ENCODE peak calls at places on chromosomes 12 and 14, in ten cellular contexts. One of them, this sample, is unnamed. For H3K4me1, the result is how much of the 10 kb centered on the place peaks cover.

GRCh38 chr14:27587103-27587502 is 989.3 kb upstream of the NOVA1 start:
- DNase-seq in osteoblast: no peak
- DNase-seq in RWPE2: no peak
- DNase-seq in mucosa of descending colon: no peak
- DNase-seq in left ventricle myocardium inferior: no peak
- DNase-seq in IMR-90: no peak
- DNase-seq in lung: no peak
- DNase-seq in HCT116: no peak
- DNase-seq in heart right ventricle: no peak
- DNase-seq in A549: no peak
- DNase-seq in this sample: no peak

GRCh38 chr12:67649165-67650126 is 901 bp downstream of the DYRK2 start:
- DNase-seq in osteoblast: peak
- DNase-seq in RWPE2: no peak
- DNase-seq in mucosa of descending colon: peak
- DNase-seq in left ventricle myocardium inferior: peak
- DNase-seq in IMR-90: no peak
- DNase-seq in lung: no peak
- DNase-seq in HCT116: no peak
- DNase-seq in heart right ventricle: peak
- DNase-seq in A549: no peak
- DNase-seq in this sample: peak

GRCh38 chr12:91361864-91362263 is 179.2 kb upstream of the DCN start:
- DNase-seq in osteoblast: no peak
- DNase-seq in RWPE2: no peak
- DNase-seq in mucosa of descending colon: no peak
- DNase-seq in left ventricle myocardium inferior: no peak
- DNase-seq in IMR-90: peak
- DNase-seq in lung: no peak
- DNase-seq in HCT116: peak
- DNase-seq in heart right ventricle: no peak
- DNase-seq in A549: peak
- DNase-seq in this sample: no peak

GRCh38 chr14:21192875-21193535 is 37.1 kb upstream of the OR5AU1 start:
- DNase-seq in osteoblast: no peak
- DNase-seq in RWPE2: no peak
- DNase-seq in mucosa of descending colon: no peak
- DNase-seq in left ventricle myocardium inferior: no peak
- DNase-seq in IMR-90: peak
- DNase-seq in lung: no peak
- DNase-seq in HCT116: no peak
- DNase-seq in heart right ventricle: no peak
- DNase-seq in A549: no peak
- DNase-seq in this sample: no peak

GRCh38 chr12:92085040-92085439 is 60.6 kb downstream of the BTG1 start:
- DNase-seq in osteoblast: no peak
- DNase-seq in RWPE2: no peak
- DNase-seq in mucosa of descending colon: no peak
- DNase-seq in left ventricle myocardium inferior: no peak
- DNase-seq in IMR-90: peak
- DNase-seq in lung: no peak
- DNase-seq in HCT116: no peak
- DNase-seq in heart right ventricle: no peak
- DNase-seq in A549: no peak
- DNase-seq in this sample: no peak

GRCh38 chr12:120754792-120755191 is 29.2 kb downstream of the ACADS start:
- DNase-seq in osteoblast: no peak
- DNase-seq in RWPE2: no peak
- DNase-seq in mucosa of descending colon: no peak
- DNase-seq in left ventricle myocardium inferior: no peak
- DNase-seq in IMR-90: no peak
- DNase-seq in lung: no peak
- DNase-seq in HCT116: no peak
- DNase-seq in heart right ventricle: no peak
- DNase-seq in A549: no peak
- DNase-seq in this sample: no peak

GRCh38 chr12:91858186-91858585 is 287.5 kb downstream of the BTG1 start:
- DNase-seq in osteoblast: no peak
- DNase-seq in RWPE2: no peak
- DNase-seq in mucosa of descending colon: no peak
- DNase-seq in left ventricle myocardium inferior: no peak
- DNase-seq in IMR-90: no peak
- DNase-seq in lung: no peak
- DNase-seq in HCT116: no peak
- DNase-seq in heart right ventricle: no peak
- DNase-seq in A549: no peak
- DNase-seq in this sample: no peak

GRCh38 chr14:95008445-95009217 is 148.7 kb downstream of the DICER1 start:
- DNase-seq in osteoblast: no peak
- DNase-seq in RWPE2: no peak
- DNase-seq in mucosa of descending colon: no peak
- DNase-seq in left ventricle myocardium inferior: no peak
- DNase-seq in IMR-90: no peak
- DNase-seq in lung: no peak
- DNase-seq in HCT116: no peak
- DNase-seq in heart right ventricle: peak
- DNase-seq in A549: no peak
- DNase-seq in this sample: no peak

GRCh38 chr12:91377456-91377855 is 194.8 kb upstream of the DCN start:
- DNase-seq in osteoblast: no peak
- DNase-seq in RWPE2: no peak
- DNase-seq in mucosa of descending colon: no peak
- DNase-seq in left ventricle myocardium inferior: no peak
- DNase-seq in IMR-90: no peak
- DNase-seq in lung: no peak
- DNase-seq in HCT116: no peak
- DNase-seq in heart right ventricle: no peak
- DNase-seq in A549: no peak
- DNase-seq in this sample: no peak

GRCh38 chr14:102813691-102814090 is 36.4 kb downstream of the TRAF3 start:
- DNase-seq in osteoblast: no peak
- DNase-seq in RWPE2: no peak
- DNase-seq in mucosa of descending colon: no peak
- DNase-seq in left ventricle myocardium inferior: no peak
- DNase-seq in IMR-90: no peak
- DNase-seq in lung: no peak
- DNase-seq in HCT116: no peak
- DNase-seq in heart right ventricle: no peak
- DNase-seq in A549: no peak
- DNase-seq in this sample: no peak
- H3K4me1 ChIP-seq in osteoblast: under half
- H3K4me1 ChIP-seq in RWPE2: under half
- H3K4me1 ChIP-seq in mucosa of descending colon: under half
- H3K4me1 ChIP-seq in left ventricle myocardium inferior: under half
- H3K4me1 ChIP-seq in IMR-90: under half
- H3K4me1 ChIP-seq in lung: under half
- H3K4me1 ChIP-seq in HCT116: under half
- H3K4me1 ChIP-seq in heart right ventricle: under half
- H3K4me1 ChIP-seq in A549: under half
- H3K4me1 ChIP-seq in this sample: under half

GRCh38 chr14:99732436-99733220 is 48.5 kb downstream of the CYP46A1 start:
- DNase-seq in osteoblast: peak
- DNase-seq in RWPE2: peak
- DNase-seq in mucosa of descending colon: peak
- DNase-seq in left ventricle myocardium inferior: peak
- DNase-seq in IMR-90: no peak
- DNase-seq in lung: no peak
- DNase-seq in HCT116: no peak
- DNase-seq in heart right ventricle: peak
- DNase-seq in A549: no peak
- DNase-seq in this sample: peak

GRCh38 chr14:99731536-99732435 is 47.7 kb downstream of the CYP46A1 start:
- DNase-seq in osteoblast: peak
- DNase-seq in RWPE2: peak
- DNase-seq in mucosa of descending colon: peak
- DNase-seq in left ventricle myocardium inferior: peak
- DNase-seq in IMR-90: no peak
- DNase-seq in lung: no peak
- DNase-seq in HCT116: no peak
- DNase-seq in heart right ventricle: peak
- DNase-seq in A549: no peak
- DNase-seq in this sample: peak

GRCh38 chr14:99733551-99734405 is 49.7 kb downstream of the CYP46A1 start:
- DNase-seq in osteoblast: peak
- DNase-seq in RWPE2: peak
- DNase-seq in mucosa of descending colon: peak
- DNase-seq in left ventricle myocardium inferior: peak
- DNase-seq in IMR-90: no peak
- DNase-seq in lung: no peak
- DNase-seq in HCT116: no peak
- DNase-seq in heart right ventricle: peak
- DNase-seq in A549: no peak
- DNase-seq in this sample: peak

GRCh38 chr14:99734406-99735051 is 50.4 kb downstream of the CYP46A1 start:
- DNase-seq in osteoblast: peak
- DNase-seq in RWPE2: peak
- DNase-seq in mucosa of descending colon: peak
- DNase-seq in left ventricle myocardium inferior: peak
- DNase-seq in IMR-90: no peak
- DNase-seq in lung: no peak
- DNase-seq in HCT116: no peak
- DNase-seq in heart right ventricle: peak
- DNase-seq in A549: no peak
- DNase-seq in this sample: peak

DNA sequence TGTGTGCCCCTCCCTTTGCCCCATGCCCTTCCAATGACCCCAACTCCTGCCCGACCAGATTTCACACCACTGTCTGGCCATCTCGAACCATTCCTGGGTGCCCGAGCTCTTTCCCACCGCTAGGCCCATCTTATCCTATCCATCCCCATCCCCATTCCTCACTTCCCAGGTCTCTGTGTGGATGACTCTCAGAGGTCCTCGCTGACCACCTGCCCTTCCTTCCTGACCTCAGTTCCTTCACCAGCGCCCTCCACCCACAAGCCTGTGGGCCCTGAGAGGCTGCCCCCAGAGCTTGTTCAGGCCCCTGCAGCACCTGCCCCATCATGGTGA is 49.1 kb downstream of the CYP46A1 start:
- DNase-seq in osteoblast: peak
- DNase-seq in RWPE2: peak
- DNase-seq in mucosa of descending colon: no peak
- DNase-seq in left ventricle myocardium inferior: no peak
- DNase-seq in IMR-90: no peak
- DNase-seq in lung: no peak
- DNase-seq in HCT116: no peak
- DNase-seq in heart right ventricle: no peak
- DNase-seq in A549: no peak
- DNase-seq in this sample: peak
- H3K4me1 ChIP-seq in osteoblast: under half
- H3K4me1 ChIP-seq in RWPE2: under half
- H3K4me1 ChIP-seq in mucosa of descending colon: under half
- H3K4me1 ChIP-seq in left ventricle myocardium inferior: half or more
- H3K4me1 ChIP-seq in IMR-90: under half
- H3K4me1 ChIP-seq in lung: under half
- H3K4me1 ChIP-seq in HCT116: under half
- H3K4me1 ChIP-seq in heart right ventricle: half or more
- H3K4me1 ChIP-seq in A549: under half
- H3K4me1 ChIP-seq in this sample: half or more

GRCh38 chr14:76917759-76918175 is 91.6 kb downstream of the LRRC74A start:
- DNase-seq in osteoblast: peak
- DNase-seq in RWPE2: no peak
- DNase-seq in mucosa of descending colon: no peak
- DNase-seq in left ventricle myocardium inferior: peak
- DNase-seq in IMR-90: no peak
- DNase-seq in lung: peak
- DNase-seq in HCT116: no peak
- DNase-seq in heart right ventricle: peak
- DNase-seq in A549: no peak
- DNase-seq in this sample: peak
- H3K4me1 ChIP-seq in osteoblast: under half
- H3K4me1 ChIP-seq in RWPE2: under half
- H3K4me1 ChIP-seq in mucosa of descending colon: under half
- H3K4me1 ChIP-seq in left ventricle myocardium inferior: half or more
- H3K4me1 ChIP-seq in IMR-90: under half
- H3K4me1 ChIP-seq in lung: under half
- H3K4me1 ChIP-seq in HCT116: half or more
- H3K4me1 ChIP-seq in heart right ventricle: half or more
- H3K4me1 ChIP-seq in A549: half or more
- H3K4me1 ChIP-seq in this sample: half or more

GRCh38 chr14:61469771-61470170 is 148.4 kb downstream of the PRKCH start:
- DNase-seq in osteoblast: no peak
- DNase-seq in RWPE2: no peak
- DNase-seq in mucosa of descending colon: no peak
- DNase-seq in left ventricle myocardium inferior: no peak
- DNase-seq in IMR-90: no peak
- DNase-seq in lung: peak
- DNase-seq in HCT116: no peak
- DNase-seq in heart right ventricle: no peak
- DNase-seq in A549: no peak
- DNase-seq in this sample: no peak
- H3K4me1 ChIP-seq in osteoblast: under half
- H3K4me1 ChIP-seq in RWPE2: half or more
- H3K4me1 ChIP-seq in mucosa of descending colon: under half
- H3K4me1 ChIP-seq in left ventricle myocardium inferior: half or more
- H3K4me1 ChIP-seq in IMR-90: under half
- H3K4me1 ChIP-seq in lung: half or more
- H3K4me1 ChIP-seq in HCT116: under half
- H3K4me1 ChIP-seq in heart right ventricle: half or more
- H3K4me1 ChIP-seq in A549: half or more
- H3K4me1 ChIP-seq in this sample: under half

GRCh38 chr12:94286580-94287244 is 138.3 kb downstream of the PLXNC1 start:
- DNase-seq in osteoblast: no peak
- DNase-seq in RWPE2: no peak
- DNase-seq in mucosa of descending colon: no peak
- DNase-seq in left ventricle myocardium inferior: no peak
- DNase-seq in IMR-90: no peak
- DNase-seq in lung: no peak
- DNase-seq in HCT116: no peak
- DNase-seq in heart right ventricle: no peak
- DNase-seq in A549: no peak
- DNase-seq in this sample: no peak
- H3K4me1 ChIP-seq in osteoblast: under half
- H3K4me1 ChIP-seq in RWPE2: under half
- H3K4me1 ChIP-seq in mucosa of descending colon: under half
- H3K4me1 ChIP-seq in left ventricle myocardium inferior: under half
- H3K4me1 ChIP-seq in IMR-90: under half
- H3K4me1 ChIP-seq in lung: under half
- H3K4me1 ChIP-seq in HCT116: under half
- H3K4me1 ChIP-seq in heart right ventricle: under half
- H3K4me1 ChIP-seq in A549: under half
- H3K4me1 ChIP-seq in this sample: under half

GRCh38 chr12:131009595-131010270 is 56.0 kb downstream of the ADGRD1 start:
- DNase-seq in osteoblast: peak
- DNase-seq in RWPE2: peak
- DNase-seq in mucosa of descending colon: no peak
- DNase-seq in left ventricle myocardium inferior: no peak
- DNase-seq in IMR-90: no peak
- DNase-seq in lung: no peak
- DNase-seq in HCT116: no peak
- DNase-seq in heart right ventricle: no peak
- DNase-seq in A549: no peak
- DNase-seq in this sample: no peak
- H3K4me1 ChIP-seq in osteoblast: under half
- H3K4me1 ChIP-seq in RWPE2: under half
- H3K4me1 ChIP-seq in mucosa of descending colon: under half
- H3K4me1 ChIP-seq in left ventricle myocardium inferior: under half
- H3K4me1 ChIP-seq in IMR-90: under half
- H3K4me1 ChIP-seq in lung: under half
- H3K4me1 ChIP-seq in HCT116: under half
- H3K4me1 ChIP-seq in heart right ventricle: under half
- H3K4me1 ChIP-seq in A549: under half
- H3K4me1 ChIP-seq in this sample: under half

This sample was measured in body of pancreas.